ENCODE peak calls at places on chromosomes 6 and 20, in ten cellular contexts. F is NCI-H774; L is endothelial cell; Q is DMS153; Z is activated naive CD4-positive, alpha-beta T cell; G is NCI-H1417; U is kidney tubule cell; W is SK-MEL-5; O is ovary; J is hypothalamus. C is an unnamed sample.
A peak's percentile ranks its signal among the peaks of the same experiment; 100 is the strongest.

GRCh38 chr6:169794317-169795055 is 43.1 kb downstream of the ERMARD start:
- DNase-seq in F (peak; percentile 50), L (no peak), Q (no peak), Z (no peak), G (peak; percentile 72), U (no peak), W (no peak), O (no peak), J (no peak), C (no peak)

GRCh38 chr6:4599924-4600323 is 176.3 kb upstream of the CDYL start:
- DNase-seq in F (no peak), L (no peak), Q (no peak), Z (no peak), G (no peak), U (peak; percentile 89), W (no peak), O (no peak), J (no peak), C (no peak)

GRCh38 chr6:17930321-17930993 is 57.0 kb downstream of the KIF13A start:
- DNase-seq in F (no peak), L (no peak), Q (no peak), Z (no peak), G (no peak), U (peak; percentile 39), W (no peak), O (no peak), J (no peak), C (no peak)

GRCh38 chr6:1388927-1389790 is at the start of gene FOXF2:
- DNase-seq in F (no peak), L (no peak), Q (no peak), Z (no peak), G (peak; percentile 37), U (no peak), W (peak; percentile 17), O (no peak), J (no peak), C (no peak)

GRCh38 chr20:61140576-61140975 is 111.5 kb upstream of the CDH4 start:
- DNase-seq in F (no peak), L (no peak), Q (no peak), Z (no peak), G (no peak), U (no peak), W (no peak), O (no peak), J (no peak), C (no peak)

GRCh38 chr6:39225543-39225942 is 3.7 kb downstream of the KCNK5 start:
- DNase-seq in F (no peak), L (no peak), Q (no peak), Z (no peak), G (no peak), U (no peak), W (no peak), O (no peak), J (no peak), C (peak; percentile 42)

GRCh38 chr6:32210191-32210601 is 13.7 kb downstream of the NOTCH4 start:
- DNase-seq in F (no peak), L (no peak), Q (no peak), Z (no peak), G (no peak), U (no peak), W (no peak), O (no peak), J (no peak), C (no peak)

GRCh38 chr6:6836609-6837406 is 248.3 kb downstream of the LY86 start:
- DNase-seq in F (no peak), L (no peak), Q (no peak), Z (no peak), G (no peak), U (no peak), W (no peak), O (no peak), J (no peak), C (no peak)

GRCh38 chr6:69349776-69350175 is 447.0 kb downstream of the LMBRD1 start:
- DNase-seq in F (no peak), L (no peak), Q (no peak), Z (no peak), G (no peak), U (no peak), W (peak; percentile 74), O (no peak), J (no peak), C (no peak)

GRCh38 chr6:55528624-55529023 is 50.4 kb downstream of the HMGCLL1 start:
- DNase-seq in F (no peak), L (peak; percentile 14), Q (no peak), Z (no peak), G (peak; percentile 9), U (peak; percentile 65), W (peak; percentile 65), O (no peak), J (no peak), C (no peak)

GRCh38 chr6:7446644-7447325 is 57.2 kb downstream of the RIOK1 start:
- DNase-seq in F (no peak), L (no peak), Q (no peak), Z (no peak), G (no peak), U (no peak), W (no peak), O (no peak), J (no peak), C (no peak)

GRCh38 chr20:49825521-49826033 is 12.9 kb downstream of the SLC9A8 start:
- DNase-seq in F (peak; percentile 64), L (no peak), Q (peak; percentile 85), Z (no peak), G (peak; percentile 36), U (no peak), W (no peak), O (no peak), J (no peak), C (no peak)

GRCh38 chr20:38303908-38304379 is at the start of gene BPI:
- DNase-seq in F (no peak), L (no peak), Q (no peak), Z (no peak), G (no peak), U (no peak), W (no peak), O (peak; percentile 50), J (no peak), C (peak; percentile 62)

GRCh38 chr20:25233016-25233772 is 14.7 kb upstream of the PYGB start:
- DNase-seq in F (peak; percentile 63), L (no peak), Q (peak; percentile 74), Z (no peak), G (peak; percentile 21), U (peak; percentile 87), W (no peak), O (peak; percentile 73), J (no peak), C (peak; percentile 83)